ENCODE peak calls at places on chromosomes 5 and 9, in nine cellular contexts. X is A549; B is upper lobe of right lung; I is AG04450; N is brain microvascular endothelial cell; L is CD8-positive, alpha-beta T cell; K is tibial artery; W is sigmoid colon; A is cardiac muscle cell. V is an unnamed sample.

GRCh38 chr9:35658894-35659220 is 765 bp downstream of the CCDC107 start:
- DNase-seq in X (peak), B (no peak), I (no peak), N (peak), L (no peak), K (peak), W (peak), A (no peak), V (no peak)

GRCh38 chr5:98368141-98368540 is 405.3 kb upstream of the RGMB start:
- DNase-seq in X (no peak), B (no peak), I (no peak), N (no peak), L (no peak), K (no peak), W (no peak), A (no peak), V (no peak)

GRCh38 chr5:180098991-180099732 is 27.6 kb upstream of the RNF130 start:
- DNase-seq in X (no peak), B (no peak), I (no peak), N (no peak), L (peak), K (peak), W (no peak), A (no peak), V (no peak)

GRCh38 chr5:3593771-3594513 is 1.7 kb upstream of the IRX1 start:
- DNase-seq in X (no peak), B (no peak), I (no peak), N (no peak), L (no peak), K (no peak), W (no peak), A (no peak), V (no peak)

GRCh38 chr5:79712741-79713140 is 23.1 kb downstream of the CMYA5 start:
- DNase-seq in X (no peak), B (no peak), I (no peak), N (no peak), L (no peak), K (no peak), W (no peak), A (no peak), V (no peak)

GRCh38 chr5:173781432-173781825 is 106.7 kb upstream of the CPEB4 start:
- DNase-seq in X (peak), B (no peak), I (peak), N (peak), L (no peak), K (no peak), W (no peak), A (no peak), V (no peak)

GRCh38 chr9:38066167-38066906 is 2.7 kb downstream of the SHB start:
- DNase-seq in X (no peak), B (peak), I (no peak), N (no peak), L (no peak), K (no peak), W (peak), A (no peak), V (no peak)

GRCh38 chr5:76104027-76104426 is 20.8 kb downstream of the SV2C start:
- DNase-seq in X (no peak), B (no peak), I (no peak), N (peak), L (no peak), K (no peak), W (no peak), A (peak), V (no peak)

GRCh38 chr5:146667633-146668032 is 151.6 kb upstream of the GPR151 start:
- DNase-seq in X (no peak), B (no peak), I (no peak), N (peak), L (no peak), K (no peak), W (no peak), A (no peak), V (no peak)

GRCh38 chr5:128782446-128782845 is 182.8 kb upstream of the SLC27A6 start:
- DNase-seq in X (peak), B (no peak), I (peak), N (peak), L (no peak), K (peak), W (peak), A (no peak), V (peak)

GRCh38 chr5:161846731-161847130 is 1.2 kb upstream of the GABRA1 start:
- DNase-seq in X (peak), B (no peak), I (no peak), N (no peak), L (no peak), K (no peak), W (no peak), A (peak), V (no peak)

GRCh38 chr5:60161340-60161934 is 267.9 kb upstream of the PDE4D start:
- DNase-seq in X (peak), B (no peak), I (no peak), N (peak), L (no peak), K (no peak), W (no peak), A (peak), V (no peak)

GRCh38 chr9:81213456-81213855 is 475.9 kb downstream of the TLE1 start:
- DNase-seq in X (no peak), B (no peak), I (no peak), N (no peak), L (no peak), K (no peak), W (no peak), A (no peak), V (no peak)

GRCh38 chr5:137739737-137740136 is 3.8 kb upstream of the KLHL3 start:
- DNase-seq in X (no peak), B (no peak), I (no peak), N (no peak), L (no peak), K (no peak), W (no peak), A (no peak), V (no peak)

GRCh38 chr5:1348986-1349245 is 4.0 kb upstream of the CLPTM1L start:
- DNase-seq in X (no peak), B (no peak), I (no peak), N (no peak), L (no peak), K (no peak), W (no peak), A (no peak), V (no peak)

GRCh38 chr5:137498736-137499505 is at the start of gene SPOCK1:
- DNase-seq in X (peak), B (peak), I (no peak), N (peak), L (peak), K (peak), W (peak), A (peak), V (peak)

GRCh38 chr9:121218357-121219027 is 16.8 kb upstream of the RAB14 start:
- DNase-seq in X (no peak), B (no peak), I (no peak), N (no peak), L (no peak), K (no peak), W (no peak), A (no peak), V (no peak)

GRCh38 chr5:90134892-90135291 is 274.7 kb downstream of the CETN3 start:
- DNase-seq in X (no peak), B (no peak), I (peak), N (peak), L (no peak), K (peak), W (peak), A (no peak), V (peak)

GRCh38 chr5:138448481-138449398 is 9.9 kb downstream of the REEP2 start:
- DNase-seq in X (peak), B (no peak), I (no peak), N (peak), L (no peak), K (peak), W (no peak), A (no peak), V (no peak)

GRCh38 chr9:292915-293314 is 78.2 kb downstream of the DOCK8 start:
- DNase-seq in X (no peak), B (no peak), I (no peak), N (no peak), L (no peak), K (no peak), W (no peak), A (no peak), V (no peak)

GRCh38 chr5:616342-617039 is 4.4 kb downstream of the CEP72 start:
- DNase-seq in X (peak), B (peak), I (no peak), N (no peak), L (no peak), K (peak), W (no peak), A (no peak), V (no peak)

GRCh38 chr9:89850633-89851325 is 246.0 kb downstream of the GADD45G start:
- DNase-seq in X (no peak), B (peak), I (no peak), N (peak), L (no peak), K (no peak), W (peak), A (no peak), V (no peak)

GRCh38 chr9:6870650-6871477 is 113.1 kb downstream of the KDM4C start:
- DNase-seq in X (no peak), B (no peak), I (no peak), N (no peak), L (no peak), K (no peak), W (no peak), A (no peak), V (no peak)

GRCh38 chr5:133222040-133222439 is 170.2 kb downstream of the HSPA4 start:
- DNase-seq in X (no peak), B (no peak), I (no peak), N (no peak), L (no peak), K (no peak), W (peak), A (no peak), V (no peak)

GRCh38 chr9:100554935-100555401 is 22.9 kb upstream of the CAVIN4 start:
- DNase-seq in X (no peak), B (no peak), I (peak), N (peak), L (no peak), K (no peak), W (no peak), A (no peak), V (no peak)

GRCh38 chr5:10566556-10567068 is 2.7 kb downstream of the ANKRD33B start:
- DNase-seq in X (no peak), B (no peak), I (no peak), N (no peak), L (no peak), K (no peak), W (no peak), A (no peak), V (no peak)

GRCh38 chr5:80871541-80871961 is 88.6 kb upstream of the RASGRF2 start:
- DNase-seq in X (peak), B (no peak), I (peak), N (peak), L (no peak), K (no peak), W (no peak), A (no peak), V (no peak)

GRCh38 chr9:107426126-107426525 is 63.4 kb downstream of the KLF4 start:
- DNase-seq in X (no peak), B (no peak), I (no peak), N (no peak), L (no peak), K (no peak), W (no peak), A (no peak), V (no peak)

GRCh38 chr9:107422189-107422802 is 67.3 kb downstream of the KLF4 start:
- DNase-seq in X (peak), B (peak), I (no peak), N (peak), L (no peak), K (peak), W (peak), A (peak), V (peak)

GRCh38 chr9:107430071-107430470 is 59.5 kb downstream of the KLF4 start:
- DNase-seq in X (no peak), B (no peak), I (no peak), N (no peak), L (no peak), K (no peak), W (no peak), A (no peak), V (no peak)

GRCh38 chr9:107423540-107423939 is 66.0 kb downstream of the KLF4 start:
- DNase-seq in X (no peak), B (no peak), I (no peak), N (no peak), L (no peak), K (no peak), W (no peak), A (no peak), V (no peak)

DNA sequence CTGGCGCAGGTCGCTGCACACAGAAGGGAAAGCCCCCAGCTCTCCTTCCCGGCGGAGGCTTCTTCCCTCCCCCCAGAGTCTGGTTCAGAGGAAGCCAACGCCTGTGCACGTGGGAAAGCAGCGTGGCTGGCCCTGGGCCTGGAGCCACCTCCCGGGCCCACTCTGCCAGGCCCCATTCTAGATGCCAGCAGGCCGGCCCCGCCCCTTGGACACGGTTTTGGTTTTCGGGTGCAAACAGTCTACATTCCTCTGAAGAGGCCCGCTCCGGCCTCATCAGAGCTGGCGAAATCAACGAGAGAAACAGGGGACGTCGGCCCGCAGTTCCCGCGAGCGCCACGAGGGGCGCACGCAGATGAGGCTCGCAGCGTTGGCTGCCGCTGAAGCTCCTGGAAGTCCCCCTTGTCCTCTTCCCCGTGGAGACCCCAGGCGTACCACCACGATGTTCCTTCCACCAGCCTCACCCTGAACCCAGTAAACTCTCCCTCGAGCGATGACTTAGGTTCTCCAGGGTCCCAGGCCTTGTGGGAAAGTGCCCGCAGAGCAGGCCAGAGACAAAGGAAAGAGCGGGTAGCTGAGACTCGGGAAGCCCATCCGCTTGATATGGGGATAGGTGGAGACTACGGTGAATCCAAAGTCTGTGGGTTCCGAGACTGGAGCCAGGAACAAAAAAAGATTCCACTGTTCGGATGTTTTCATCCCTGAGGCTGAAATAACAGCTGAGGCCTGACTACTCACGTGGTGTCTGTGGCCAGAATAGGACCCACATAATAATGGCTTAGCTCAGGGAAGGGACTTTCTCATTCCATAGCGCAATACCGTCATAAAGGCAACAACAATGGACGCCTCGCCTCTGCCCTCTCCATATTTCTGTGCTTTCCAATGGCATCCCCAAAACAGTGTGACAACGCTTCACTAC is 64.2 kb downstream of the KLF4 start:
- DNase-seq in X (peak), B (peak), I (no peak), N (peak), L (peak), K (peak), W (peak), A (peak), V (peak)
- H3K27ac ChIP-seq in X (peak), B (peak), I (no peak), N (no peak), L (no peak), K (peak), W (peak), A (no peak), V (peak)

GRCh38 chr5:143403607-143404415 is at the start of gene NR3C1:
- DNase-seq in X (peak), B (peak), I (peak), N (peak), L (peak), K (peak), W (peak), A (peak), V (peak)
- TF ChIP-seq CTCF in X (peak), B (peak), I (peak), N (peak), L (peak), K (peak), W (peak), A (peak), V (peak)

GRCh38 chr9:93200449-93200742 is 16.5 kb downstream of the WNK2 start:
- DNase-seq in X (no peak), B (no peak), I (no peak), N (no peak), L (no peak), K (no peak), W (no peak), A (no peak), V (no peak)

GRCh38 chr9:93198839-93199625 is 15.1 kb downstream of the WNK2 start:
- DNase-seq in X (no peak), B (no peak), I (no peak), N (no peak), L (no peak), K (no peak), W (no peak), A (no peak), V (no peak)

GRCh38 chr9:93198117-93198838 is 14.3 kb downstream of the WNK2 start:
- DNase-seq in X (no peak), B (no peak), I (no peak), N (no peak), L (no peak), K (no peak), W (no peak), A (no peak), V (no peak)

GRCh38 chr9:93202919-93203712 is 19.2 kb downstream of the WNK2 start:
- DNase-seq in X (no peak), B (no peak), I (no peak), N (no peak), L (no peak), K (no peak), W (no peak), A (no peak), V (no peak)

GRCh38 chr9:93200989-93201339 is 17.0 kb downstream of the WNK2 start:
- DNase-seq in X (no peak), B (no peak), I (no peak), N (no peak), L (no peak), K (no peak), W (no peak), A (no peak), V (no peak)
- H3K27ac ChIP-seq in X (peak), B (no peak), I (no peak), N (no peak), L (no peak), K (no peak), W (peak), A (peak), V (peak)

GRCh38 chr5:100479079-100479688 is 56.0 kb upstream of the FAM174A start:
- DNase-seq in X (peak), B (no peak), I (no peak), N (no peak), L (no peak), K (no peak), W (no peak), A (peak), V (no peak)
- TF ChIP-seq CTCF in X (peak), B (peak), I (peak), N (peak), L (peak), K (no peak), W (peak), A (peak), V (peak)

GRCh38 chr9:91937727-91938126 is 12.3 kb downstream of the ROR2 start:
- DNase-seq in X (no peak), B (no peak), I (no peak), N (no peak), L (no peak), K (no peak), W (no peak), A (no peak), V (no peak)

GRCh38 chr9:91933556-91934352 is 16.3 kb downstream of the ROR2 start:
- DNase-seq in X (no peak), B (no peak), I (no peak), N (no peak), L (no peak), K (no peak), W (no peak), A (no peak), V (no peak)

GRCh38 chr9:91937031-91937430 is 13.0 kb downstream of the ROR2 start:
- DNase-seq in X (no peak), B (no peak), I (no peak), N (no peak), L (no peak), K (no peak), W (no peak), A (no peak), V (no peak)

GRCh38 chr9:91935066-91935729 is 14.8 kb downstream of the ROR2 start:
- DNase-seq in X (no peak), B (no peak), I (no peak), N (no peak), L (no peak), K (no peak), W (no peak), A (no peak), V (no peak)

GRCh38 chr9:91935805-91936204 is 14.2 kb downstream of the ROR2 start:
- DNase-seq in X (no peak), B (no peak), I (no peak), N (no peak), L (no peak), K (no peak), W (no peak), A (no peak), V (no peak)
- H3K27ac ChIP-seq in X (no peak), B (no peak), I (peak), N (no peak), L (no peak), K (no peak), W (peak), A (no peak), V (no peak)